ENCODE peak calls at places on chromosomes 12 and 14, in six cellular contexts. E is activated CD4-positive, alpha-beta T cell treated with anti-CD3 and anti-CD28 coated beads, Interleukin-2, amount 50 U/mL, for 1 hour; S is fibroblast of the conjunctiva; G is T follicular helper cell; A is SW 1271; C is fibroblast of mammary gland. X is an unnamed sample.

GRCh38 chr14:20657216-20658211 is 16.0 kb upstream of the OR6S1 start:
- DNase-seq in E (peak; percentile 34), S (peak; percentile 14), G (no peak), A (peak; percentile 3), C (peak; percentile 53), X (no peak)

GRCh38 chr14:22887990-22888378 is 5.0 kb downstream of the REM2 start:
- DNase-seq in E (peak; percentile 28), S (no peak), G (no peak), A (no peak), C (no peak), X (no peak)

GRCh38 chr12:92186038-92186470 is 40.4 kb upstream of the BTG1 start:
- DNase-seq in E (no peak), S (no peak), G (no peak), A (no peak), C (no peak), X (no peak)

GRCh38 chr14:81991998-81992397 is 458.3 kb upstream of the SEL1L start:
- DNase-seq in E (no peak), S (no peak), G (no peak), A (peak; percentile 5), C (peak; percentile 1), X (no peak)

GRCh38 chr14:96363751-96364336 is 518 bp downstream of the GSKIP start:
- DNase-seq in E (peak; percentile 42), S (peak; percentile 8), G (peak; percentile 18), A (peak; percentile 4), C (peak; percentile 63), X (peak; percentile 10)

GRCh38 chr14:103563089-103563620 is 395 bp downstream of the COA8 start:
- DNase-seq in E (peak; percentile 30), S (no peak), G (no peak), A (peak; percentile 65), C (peak; percentile 25), X (peak; percentile 8)

GRCh38 chr12:39692258-39692853 is 72.8 kb upstream of the ABCD2 start:
- DNase-seq in E (no peak), S (no peak), G (no peak), A (peak; percentile 40), C (peak; percentile 31), X (no peak)

GRCh38 chr12:125564753-125565152 is 499.5 kb downstream of the AACS start:
- DNase-seq in E (no peak), S (no peak), G (no peak), A (no peak), C (no peak), X (no peak)

GRCh38 chr12:76199808-76200207 is 115.3 kb upstream of the NAP1L1 start:
- DNase-seq in E (no peak), S (peak; percentile 73), G (no peak), A (no peak), C (peak; percentile 73), X (no peak)

GRCh38 chr14:100778078-100778927 is 47.6 kb upstream of the MEG3 start:
- DNase-seq in E (no peak), S (no peak), G (no peak), A (no peak), C (no peak), X (no peak)

GRCh38 chr12:20370001-20370381 is 1.7 kb downstream of the PDE3A start:
- DNase-seq in E (no peak), S (no peak), G (no peak), A (no peak), C (peak; percentile 16), X (no peak)

GRCh38 chr12:21472197-21472596 is 29.2 kb downstream of the RECQL start:
- DNase-seq in E (no peak), S (no peak), G (no peak), A (no peak), C (no peak), X (no peak)

GRCh38 chr14:67018720-67019119 is 170.5 kb upstream of the GARIN2 start:
- DNase-seq in E (no peak), S (no peak), G (no peak), A (no peak), C (no peak), X (no peak)

GRCh38 chr12:110790301-110790700 is 47.6 kb upstream of the PPP1CC start:
- DNase-seq in E (no peak), S (peak; percentile 18), G (no peak), A (no peak), C (peak; percentile 33), X (no peak)

GRCh38 chr14:95948608-95949007 is 72.0 kb downstream of the TUNAR start:
- DNase-seq in E (no peak), S (no peak), G (no peak), A (no peak), C (no peak), X (no peak)

GRCh38 chr12:46402861-46403731 is 30.5 kb upstream of the SLC38A2 start:
- DNase-seq in E (no peak), S (no peak), G (no peak), A (no peak), C (peak; percentile 57), X (no peak)

GRCh38 chr14:72653026-72653425 is 240.9 kb downstream of the DPF3 start:
- DNase-seq in E (no peak), S (no peak), G (no peak), A (no peak), C (no peak), X (no peak)

GRCh38 chr12:1131811-1132224 is 140.8 kb downstream of the ERC1 start:
- DNase-seq in E (no peak), S (no peak), G (no peak), A (no peak), C (no peak), X (no peak)

GRCh38 chr14:72856530-72857264 is 37.2 kb downstream of the DPF3 start:
- DNase-seq in E (no peak), S (no peak), G (no peak), A (no peak), C (no peak), X (no peak)

GRCh38 chr12:30732954-30733637 is 21.7 kb downstream of the CAPRIN2 start:
- DNase-seq in E (no peak), S (no peak), G (no peak), A (no peak), C (no peak), X (no peak)

GRCh38 chr12:123494124-123494843 is 36.3 kb downstream of the SNRNP35 start:
- DNase-seq in E (no peak), S (no peak), G (no peak), A (no peak), C (no peak), X (no peak)

GRCh38 chr12:107344035-107344808 is 250.9 kb upstream of the CRY1 start:
- DNase-seq in E (no peak), S (no peak), G (no peak), A (peak; percentile 69), C (peak; percentile 77), X (no peak)

GRCh38 chr12:106369624-106370346 is 12.2 kb downstream of the POLR3B start:
- DNase-seq in E (no peak), S (peak; percentile 4), G (no peak), A (peak; percentile 24), C (peak; percentile 78), X (no peak)

GRCh38 chr14:33617154-33617553 is 333.7 kb downstream of the EGLN3 start:
- DNase-seq in E (no peak), S (peak; percentile 22), G (no peak), A (no peak), C (peak; percentile 91), X (no peak)

X was measured in T-helper 22 cell.